ENCODE peak calls at places on chromosome 4, in eight cellular contexts. One of them, this sample, is unnamed.

GRCh38 chr4:132097046-132097445 is 1052.0 kb upstream of the PCDH10 start:
- DNase-seq in stimulated activated CD8-positive, alpha-beta memory T cell treated with anti-CD3 and anti-CD28 coated beads, Interleukin-15, amount 100 ng/mL, for 24 hours: no peak
- DNase-seq in PC-3: no peak
- DNase-seq in NCI-H526: no peak
- DNase-seq in lower lobe of right lung: no peak
- DNase-seq in testis: no peak
- DNase-seq in mucosa of gallbladder: no peak
- DNase-seq in C1 segment of cervical spinal cord: no peak
- DNase-seq in this sample: no peak

GRCh38 chr4:86976801-86977485 is 42.1 kb downstream of the AFF1 start:
- DNase-seq in stimulated activated CD8-positive, alpha-beta memory T cell treated with anti-CD3 and anti-CD28 coated beads, Interleukin-15, amount 100 ng/mL, for 24 hours: no peak
- DNase-seq in PC-3: peak
- DNase-seq in NCI-H526: no peak
- DNase-seq in lower lobe of right lung: no peak
- DNase-seq in testis: no peak
- DNase-seq in mucosa of gallbladder: no peak
- DNase-seq in C1 segment of cervical spinal cord: no peak
- DNase-seq in this sample: no peak

GRCh38 chr4:150501983-150502382 is 80.0 kb upstream of the MAB21L2 start:
- DNase-seq in stimulated activated CD8-positive, alpha-beta memory T cell treated with anti-CD3 and anti-CD28 coated beads, Interleukin-15, amount 100 ng/mL, for 24 hours: no peak
- DNase-seq in PC-3: no peak
- DNase-seq in NCI-H526: no peak
- DNase-seq in lower lobe of right lung: no peak
- DNase-seq in testis: no peak
- DNase-seq in mucosa of gallbladder: no peak
- DNase-seq in C1 segment of cervical spinal cord: no peak
- DNase-seq in this sample: peak

GRCh38 chr4:158571736-158572135 is 50.1 kb downstream of the RXFP1 start:
- DNase-seq in stimulated activated CD8-positive, alpha-beta memory T cell treated with anti-CD3 and anti-CD28 coated beads, Interleukin-15, amount 100 ng/mL, for 24 hours: no peak
- DNase-seq in PC-3: no peak
- DNase-seq in NCI-H526: peak
- DNase-seq in lower lobe of right lung: no peak
- DNase-seq in testis: no peak
- DNase-seq in mucosa of gallbladder: no peak
- DNase-seq in C1 segment of cervical spinal cord: no peak
- DNase-seq in this sample: no peak

GRCh38 chr4:55035892-55036291 is 89.5 kb downstream of the KDR start:
- DNase-seq in stimulated activated CD8-positive, alpha-beta memory T cell treated with anti-CD3 and anti-CD28 coated beads, Interleukin-15, amount 100 ng/mL, for 24 hours: no peak
- DNase-seq in PC-3: no peak
- DNase-seq in NCI-H526: no peak
- DNase-seq in lower lobe of right lung: no peak
- DNase-seq in testis: no peak
- DNase-seq in mucosa of gallbladder: no peak
- DNase-seq in C1 segment of cervical spinal cord: no peak
- DNase-seq in this sample: no peak

GRCh38 chr4:6390357-6390756 is 82.1 kb downstream of the PPP2R2C start:
- DNase-seq in stimulated activated CD8-positive, alpha-beta memory T cell treated with anti-CD3 and anti-CD28 coated beads, Interleukin-15, amount 100 ng/mL, for 24 hours: no peak
- DNase-seq in PC-3: no peak
- DNase-seq in NCI-H526: peak
- DNase-seq in lower lobe of right lung: no peak
- DNase-seq in testis: peak
- DNase-seq in mucosa of gallbladder: peak
- DNase-seq in C1 segment of cervical spinal cord: peak
- DNase-seq in this sample: peak

GRCh38 chr4:154439224-154439623 is 52.4 kb downstream of the DCHS2 start:
- DNase-seq in stimulated activated CD8-positive, alpha-beta memory T cell treated with anti-CD3 and anti-CD28 coated beads, Interleukin-15, amount 100 ng/mL, for 24 hours: no peak
- DNase-seq in PC-3: no peak
- DNase-seq in NCI-H526: no peak
- DNase-seq in lower lobe of right lung: no peak
- DNase-seq in testis: no peak
- DNase-seq in mucosa of gallbladder: no peak
- DNase-seq in C1 segment of cervical spinal cord: no peak
- DNase-seq in this sample: no peak

GRCh38 chr4:166064706-166065105 is 191.7 kb downstream of the TLL1 start:
- DNase-seq in stimulated activated CD8-positive, alpha-beta memory T cell treated with anti-CD3 and anti-CD28 coated beads, Interleukin-15, amount 100 ng/mL, for 24 hours: no peak
- DNase-seq in PC-3: no peak
- DNase-seq in NCI-H526: no peak
- DNase-seq in lower lobe of right lung: no peak
- DNase-seq in testis: no peak
- DNase-seq in mucosa of gallbladder: no peak
- DNase-seq in C1 segment of cervical spinal cord: no peak
- DNase-seq in this sample: no peak

GRCh38 chr4:173319696-173320095 is 14.5 kb downstream of the HMGB2 start:
- DNase-seq in stimulated activated CD8-positive, alpha-beta memory T cell treated with anti-CD3 and anti-CD28 coated beads, Interleukin-15, amount 100 ng/mL, for 24 hours: no peak
- DNase-seq in PC-3: no peak
- DNase-seq in NCI-H526: no peak
- DNase-seq in lower lobe of right lung: no peak
- DNase-seq in testis: no peak
- DNase-seq in mucosa of gallbladder: no peak
- DNase-seq in C1 segment of cervical spinal cord: no peak
- DNase-seq in this sample: no peak

GRCh38 chr4:120915311-120915710 is 7.2 kb downstream of the PRDM5 start:
- DNase-seq in stimulated activated CD8-positive, alpha-beta memory T cell treated with anti-CD3 and anti-CD28 coated beads, Interleukin-15, amount 100 ng/mL, for 24 hours: no peak
- DNase-seq in PC-3: no peak
- DNase-seq in NCI-H526: no peak
- DNase-seq in lower lobe of right lung: no peak
- DNase-seq in testis: no peak
- DNase-seq in mucosa of gallbladder: no peak
- DNase-seq in C1 segment of cervical spinal cord: no peak
- DNase-seq in this sample: no peak

GRCh38 chr4:17024430-17024829 is 126.0 kb upstream of the LDB2 start:
- DNase-seq in stimulated activated CD8-positive, alpha-beta memory T cell treated with anti-CD3 and anti-CD28 coated beads, Interleukin-15, amount 100 ng/mL, for 24 hours: no peak
- DNase-seq in PC-3: no peak
- DNase-seq in NCI-H526: no peak
- DNase-seq in lower lobe of right lung: no peak
- DNase-seq in testis: no peak
- DNase-seq in mucosa of gallbladder: no peak
- DNase-seq in C1 segment of cervical spinal cord: no peak
- DNase-seq in this sample: no peak

GRCh38 chr4:118972167-118972566 is 83.5 kb downstream of the SYNPO2 start:
- DNase-seq in stimulated activated CD8-positive, alpha-beta memory T cell treated with anti-CD3 and anti-CD28 coated beads, Interleukin-15, amount 100 ng/mL, for 24 hours: no peak
- DNase-seq in PC-3: no peak
- DNase-seq in NCI-H526: no peak
- DNase-seq in lower lobe of right lung: no peak
- DNase-seq in testis: peak
- DNase-seq in mucosa of gallbladder: no peak
- DNase-seq in C1 segment of cervical spinal cord: no peak
- DNase-seq in this sample: peak

GRCh38 chr4:10192331-10192730 is 75.7 kb upstream of the WDR1 start:
- DNase-seq in stimulated activated CD8-positive, alpha-beta memory T cell treated with anti-CD3 and anti-CD28 coated beads, Interleukin-15, amount 100 ng/mL, for 24 hours: no peak
- DNase-seq in PC-3: no peak
- DNase-seq in NCI-H526: no peak
- DNase-seq in lower lobe of right lung: no peak
- DNase-seq in testis: no peak
- DNase-seq in mucosa of gallbladder: peak
- DNase-seq in C1 segment of cervical spinal cord: no peak
- DNase-seq in this sample: no peak

GRCh38 chr4:46878641-46879040 is 30.4 kb downstream of the COX7B2 start:
- DNase-seq in stimulated activated CD8-positive, alpha-beta memory T cell treated with anti-CD3 and anti-CD28 coated beads, Interleukin-15, amount 100 ng/mL, for 24 hours: no peak
- DNase-seq in PC-3: no peak
- DNase-seq in NCI-H526: no peak
- DNase-seq in lower lobe of right lung: no peak
- DNase-seq in testis: no peak
- DNase-seq in mucosa of gallbladder: no peak
- DNase-seq in C1 segment of cervical spinal cord: no peak
- DNase-seq in this sample: peak

GRCh38 chr4:71415491-71415890 is 76.7 kb downstream of the SLC4A4 start:
- DNase-seq in stimulated activated CD8-positive, alpha-beta memory T cell treated with anti-CD3 and anti-CD28 coated beads, Interleukin-15, amount 100 ng/mL, for 24 hours: no peak
- DNase-seq in PC-3: peak
- DNase-seq in NCI-H526: no peak
- DNase-seq in lower lobe of right lung: no peak
- DNase-seq in testis: no peak
- DNase-seq in mucosa of gallbladder: no peak
- DNase-seq in C1 segment of cervical spinal cord: no peak
- DNase-seq in this sample: peak

GRCh38 chr4:145716200-145716599 is 36.3 kb downstream of the C4orf51 start:
- DNase-seq in stimulated activated CD8-positive, alpha-beta memory T cell treated with anti-CD3 and anti-CD28 coated beads, Interleukin-15, amount 100 ng/mL, for 24 hours: no peak
- DNase-seq in PC-3: peak
- DNase-seq in NCI-H526: no peak
- DNase-seq in lower lobe of right lung: no peak
- DNase-seq in testis: no peak
- DNase-seq in mucosa of gallbladder: no peak
- DNase-seq in C1 segment of cervical spinal cord: no peak
- DNase-seq in this sample: peak

GRCh38 chr4:151267104-151267503 is 9.9 kb upstream of the PRSS48 start:
- DNase-seq in stimulated activated CD8-positive, alpha-beta memory T cell treated with anti-CD3 and anti-CD28 coated beads, Interleukin-15, amount 100 ng/mL, for 24 hours: no peak
- DNase-seq in PC-3: no peak
- DNase-seq in NCI-H526: no peak
- DNase-seq in lower lobe of right lung: no peak
- DNase-seq in testis: peak
- DNase-seq in mucosa of gallbladder: no peak
- DNase-seq in C1 segment of cervical spinal cord: no peak
- DNase-seq in this sample: no peak

GRCh38 chr4:182369211-182369610 is 126.0 kb downstream of the TENM3 start:
- DNase-seq in stimulated activated CD8-positive, alpha-beta memory T cell treated with anti-CD3 and anti-CD28 coated beads, Interleukin-15, amount 100 ng/mL, for 24 hours: no peak
- DNase-seq in PC-3: no peak
- DNase-seq in NCI-H526: no peak
- DNase-seq in lower lobe of right lung: no peak
- DNase-seq in testis: no peak
- DNase-seq in mucosa of gallbladder: no peak
- DNase-seq in C1 segment of cervical spinal cord: no peak
- DNase-seq in this sample: no peak

GRCh38 chr4:140861359-140862181 is 105.4 kb upstream of the TBC1D9 start:
- DNase-seq in stimulated activated CD8-positive, alpha-beta memory T cell treated with anti-CD3 and anti-CD28 coated beads, Interleukin-15, amount 100 ng/mL, for 24 hours: no peak
- DNase-seq in PC-3: peak
- DNase-seq in NCI-H526: peak
- DNase-seq in lower lobe of right lung: no peak
- DNase-seq in testis: peak
- DNase-seq in mucosa of gallbladder: peak
- DNase-seq in C1 segment of cervical spinal cord: peak
- DNase-seq in this sample: peak

GRCh38 chr4:156473175-156473574 is 498.4 kb downstream of the PDGFC start:
- DNase-seq in stimulated activated CD8-positive, alpha-beta memory T cell treated with anti-CD3 and anti-CD28 coated beads, Interleukin-15, amount 100 ng/mL, for 24 hours: no peak
- DNase-seq in PC-3: no peak
- DNase-seq in NCI-H526: no peak
- DNase-seq in lower lobe of right lung: no peak
- DNase-seq in testis: no peak
- DNase-seq in mucosa of gallbladder: no peak
- DNase-seq in C1 segment of cervical spinal cord: no peak
- DNase-seq in this sample: no peak

GRCh38 chr4:184100297-184100885 is 117.3 kb downstream of the ENPP6 start:
- DNase-seq in stimulated activated CD8-positive, alpha-beta memory T cell treated with anti-CD3 and anti-CD28 coated beads, Interleukin-15, amount 100 ng/mL, for 24 hours: peak
- DNase-seq in PC-3: peak
- DNase-seq in NCI-H526: peak
- DNase-seq in lower lobe of right lung: peak
- DNase-seq in testis: peak
- DNase-seq in mucosa of gallbladder: peak
- DNase-seq in C1 segment of cervical spinal cord: no peak
- DNase-seq in this sample: peak

GRCh38 chr4:114180481-114180880 is 201.0 kb upstream of the ARSJ start:
- DNase-seq in stimulated activated CD8-positive, alpha-beta memory T cell treated with anti-CD3 and anti-CD28 coated beads, Interleukin-15, amount 100 ng/mL, for 24 hours: no peak
- DNase-seq in PC-3: peak
- DNase-seq in NCI-H526: peak
- DNase-seq in lower lobe of right lung: no peak
- DNase-seq in testis: peak
- DNase-seq in mucosa of gallbladder: peak
- DNase-seq in C1 segment of cervical spinal cord: peak
- DNase-seq in this sample: peak

GRCh38 chr4:159174645-159175147 is 71.8 kb downstream of the RAPGEF2 start:
- DNase-seq in stimulated activated CD8-positive, alpha-beta memory T cell treated with anti-CD3 and anti-CD28 coated beads, Interleukin-15, amount 100 ng/mL, for 24 hours: no peak
- DNase-seq in PC-3: no peak
- DNase-seq in NCI-H526: no peak
- DNase-seq in lower lobe of right lung: no peak
- DNase-seq in testis: no peak
- DNase-seq in mucosa of gallbladder: no peak
- DNase-seq in C1 segment of cervical spinal cord: no peak
- DNase-seq in this sample: peak

GRCh38 chr4:22515888-22516541 is at the start of gene ADGRA3:
- DNase-seq in stimulated activated CD8-positive, alpha-beta memory T cell treated with anti-CD3 and anti-CD28 coated beads, Interleukin-15, amount 100 ng/mL, for 24 hours: no peak
- DNase-seq in PC-3: peak
- DNase-seq in NCI-H526: peak
- DNase-seq in lower lobe of right lung: peak
- DNase-seq in testis: peak
- DNase-seq in mucosa of gallbladder: peak
- DNase-seq in C1 segment of cervical spinal cord: peak
- DNase-seq in this sample: peak

GRCh38 chr4:182808673-182809416 is 108.3 kb downstream of the DCTD start:
- DNase-seq in stimulated activated CD8-positive, alpha-beta memory T cell treated with anti-CD3 and anti-CD28 coated beads, Interleukin-15, amount 100 ng/mL, for 24 hours: no peak
- DNase-seq in PC-3: peak
- DNase-seq in NCI-H526: no peak
- DNase-seq in lower lobe of right lung: no peak
- DNase-seq in testis: no peak
- DNase-seq in mucosa of gallbladder: no peak
- DNase-seq in C1 segment of cervical spinal cord: no peak
- DNase-seq in this sample: no peak

GRCh38 chr4:152594981-152595916 is 59.4 kb upstream of the FBXW7 start:
- DNase-seq in stimulated activated CD8-positive, alpha-beta memory T cell treated with anti-CD3 and anti-CD28 coated beads, Interleukin-15, amount 100 ng/mL, for 24 hours: no peak
- DNase-seq in PC-3: peak
- DNase-seq in NCI-H526: peak
- DNase-seq in lower lobe of right lung: no peak
- DNase-seq in testis: no peak
- DNase-seq in mucosa of gallbladder: no peak
- DNase-seq in C1 segment of cervical spinal cord: no peak
- DNase-seq in this sample: peak

GRCh38 chr4:1570291-1571164 is 113.6 kb downstream of the FAM53A start:
- DNase-seq in stimulated activated CD8-positive, alpha-beta memory T cell treated with anti-CD3 and anti-CD28 coated beads, Interleukin-15, amount 100 ng/mL, for 24 hours: no peak
- DNase-seq in PC-3: no peak
- DNase-seq in NCI-H526: no peak
- DNase-seq in lower lobe of right lung: peak
- DNase-seq in testis: no peak
- DNase-seq in mucosa of gallbladder: no peak
- DNase-seq in C1 segment of cervical spinal cord: no peak
- DNase-seq in this sample: no peak

This sample was measured in kidney tubule cell.